ENCODE peak calls at places on chromosomes 1 and 21, in four cellular contexts. P is stimulated activated CD8-positive, alpha-beta memory T cell treated with anti-CD3 and anti-CD28 coated beads, Interleukin-7, amount 100 ng/mL, for 1 hour; F is SJSA1; J is progenitor cell of endocrine pancreas. Q is an unnamed sample.

GRCh38 chr1:151516031-151516511 is 4.9 kb downstream of the CGN start:
- DNase-seq in P (no peak), F (no peak), J (no peak), Q (no peak)

GRCh38 chr1:222167111-222167510 is 380.8 kb downstream of the HHIPL2 start:
- DNase-seq in P (no peak), F (peak), J (peak), Q (no peak)

GRCh38 chr1:21939650-21940374 is 2.7 kb upstream of the HSPG2 start:
- DNase-seq in P (no peak), F (peak), J (no peak), Q (peak)

GRCh38 chr1:11256299-11256698 is 6.1 kb downstream of the MTOR start:
- DNase-seq in P (no peak), F (no peak), J (no peak), Q (no peak)

GRCh38 chr1:167054531-167054930 is 35.6 kb downstream of the GPA33 start:
- DNase-seq in P (no peak), F (no peak), J (no peak), Q (no peak)

GRCh38 chr1:234987415-234988159 is 141.1 kb downstream of the TOMM20 start:
- DNase-seq in P (no peak), F (peak), J (no peak), Q (no peak)

GRCh38 chr1:247119600-247120407 is 15.6 kb upstream of the ZNF669 start:
- DNase-seq in P (no peak), F (no peak), J (no peak), Q (no peak)

GRCh38 chr1:203167026-203167912 is 8.4 kb downstream of the MYBPH start:
- DNase-seq in P (no peak), F (no peak), J (no peak), Q (no peak)

GRCh38 chr1:16607433-16607851 is 5.9 kb downstream of the NBPF1 start:
- DNase-seq in P (no peak), F (no peak), J (no peak), Q (no peak)

GRCh38 chr1:244672961-244673695 is 20.2 kb downstream of the DESI2 start:
- DNase-seq in P (no peak), F (no peak), J (no peak), Q (no peak)

GRCh38 chr1:157862114-157863070 is 20.8 kb upstream of the CD5L start:
- DNase-seq in P (no peak), F (no peak), J (no peak), Q (no peak)

GRCh38 chr1:185735667-185736105 is 1.5 kb downstream of the HMCN1 start:
- DNase-seq in P (no peak), F (peak), J (no peak), Q (no peak)

GRCh38 chr1:21647431-21648373 is 21.5 kb downstream of the RAP1GAP start:
- DNase-seq in P (no peak), F (peak), J (peak), Q (no peak)

GRCh38 chr1:29802181-29803068 is 566.1 kb downstream of the PTPRU start:
- DNase-seq in P (no peak), F (no peak), J (no peak), Q (no peak)

GRCh38 chr1:186775881-186776560 is 52.7 kb upstream of the PLA2G4A start:
- DNase-seq in P (no peak), F (no peak), J (no peak), Q (no peak)

GRCh38 chr1:236959112-236959511 is 45.1 kb downstream of the MT1HL1 start:
- DNase-seq in P (no peak), F (no peak), J (no peak), Q (no peak)

GRCh38 chr1:169550294-169550693 is 36.0 kb downstream of the F5 start:
- DNase-seq in P (no peak), F (peak), J (no peak), Q (no peak)

GRCh38 chr1:169557131-169557530 is 29.1 kb downstream of the F5 start:
- DNase-seq in P (no peak), F (no peak), J (no peak), Q (no peak)

GRCh38 chr1:36166938-36167910 is 11.3 kb downstream of the MAP7D1 start:
- DNase-seq in P (no peak), F (no peak), J (no peak), Q (no peak)

GRCh38 chr1:150809651-150810050 is 1.6 kb upstream of the CTSK start:
- DNase-seq in P (no peak), F (no peak), J (no peak), Q (no peak)

GRCh38 chr1:32761253-32761877 is 55.8 kb downstream of the YARS1 start:
- DNase-seq in P (no peak), F (peak), J (no peak), Q (peak)

GRCh38 chr1:31666290-31666963 is 21.8 kb upstream of the PEF1 start:
- DNase-seq in P (no peak), F (peak), J (no peak), Q (peak)

GRCh38 chr1:206982216-206982615 is 12.0 kb upstream of the FCAMR start:
- DNase-seq in P (peak), F (peak), J (peak), Q (peak)

GRCh38 chr1:39688706-39689105 is 2.5 kb downstream of the HPCAL4 start:
- DNase-seq in P (no peak), F (no peak), J (no peak), Q (no peak)

GRCh38 chr1:199307865-199308264 is 669.0 kb downstream of the PTPRC start:
- DNase-seq in P (no peak), F (no peak), J (no peak), Q (no peak)

GRCh38 chr1:78630600-78630999 is 10.4 kb downstream of the IFI44L start:
- DNase-seq in P (no peak), F (no peak), J (no peak), Q (no peak)

GRCh38 chr1:210332719-210333398 is 4.2 kb downstream of the HHAT start:
- DNase-seq in P (no peak), F (no peak), J (no peak), Q (no peak)

GRCh38 chr1:162279099-162279498 is 97.6 kb downstream of the SPATA46 start:
- DNase-seq in P (no peak), F (no peak), J (no peak), Q (no peak)

GRCh38 chr1:59779949-59780348 is 34.8 kb upstream of the HOOK1 start:
- DNase-seq in P (no peak), F (no peak), J (no peak), Q (no peak)

GRCh38 chr1:59446257-59446901 is 149.5 kb downstream of the FGGY start:
- DNase-seq in P (no peak), F (peak), J (no peak), Q (no peak)

GRCh38 chr1:75731881-75732280 is 7.4 kb downstream of the ACADM start:
- DNase-seq in P (no peak), F (no peak), J (no peak), Q (no peak)

GRCh38 chr1:11562664-11563063 is 83.7 kb downstream of the DISP3 start:
- DNase-seq in P (no peak), F (no peak), J (no peak), Q (no peak)

GRCh38 chr1:9758559-9759121 is 65.1 kb downstream of the CLSTN1 start:
- DNase-seq in P (no peak), F (no peak), J (no peak), Q (no peak)

GRCh38 chr1:59394706-59395417 is 98.0 kb downstream of the FGGY start:
- DNase-seq in P (no peak), F (no peak), J (no peak), Q (no peak)

GRCh38 chr1:24373710-24374109 is 39.9 kb downstream of the STPG1 start:
- DNase-seq in P (no peak), F (no peak), J (no peak), Q (no peak)

GRCh38 chr21:10273196-10273595 is 248.2 kb upstream of the TPTE start:
- DNase-seq in P (no peak), F (no peak), J (no peak), Q (no peak)

GRCh38 chr1:246503341-246503740 is 3.7 kb downstream of the SMYD3 start:
- DNase-seq in P (no peak), F (no peak), J (no peak), Q (peak)

GRCh38 chr1:8200317-8201115 is 117.4 kb upstream of the SLC45A1 start:
- DNase-seq in P (no peak), F (no peak), J (no peak), Q (no peak)

GRCh38 chr1:43774359-43774758 is 67.0 kb downstream of the ST3GAL3 start:
- DNase-seq in P (no peak), F (no peak), J (no peak), Q (no peak)

Q was measured in SW 1271.